ENCODE peak calls at places on chromosome 17, in nine cellular contexts. Z is CD8-positive, alpha-beta T cell; B is GM04503; F is endothelial cell; D is body of pancreas; I is IMR-90; N is HCEC 1CT; Q is kidney tubule cell; M is NCI-H1105. U is an unnamed sample.

GRCh38 chr17:34990921-34991365 is 10.6 kb downstream of the LIG3 start:
- DNase-seq in Z (no peak), B (no peak), F (no peak), D (peak), I (peak), N (no peak), Q (no peak), M (no peak), U (no peak)

GRCh38 chr17:30219833-30220232 is 15.7 kb downstream of the SLC6A4 start:
- DNase-seq in Z (no peak), B (no peak), F (no peak), D (no peak), I (no peak), N (no peak), Q (no peak), M (no peak), U (no peak)

GRCh38 chr17:64081802-64082799 is 47.8 kb downstream of the ERN1 start:
- DNase-seq in Z (no peak), B (peak), F (peak), D (no peak), I (peak), N (peak), Q (peak), M (no peak), U (peak)

GRCh38 chr17:58338907-58339774 is 10.5 kb upstream of the TSPOAP1 start:
- DNase-seq in Z (peak), B (no peak), F (peak), D (peak), I (peak), N (peak), Q (peak), M (no peak), U (no peak)

GRCh38 chr17:81158688-81159590 is 6.4 kb upstream of the PVALEF start:
- DNase-seq in Z (no peak), B (no peak), F (no peak), D (no peak), I (no peak), N (no peak), Q (no peak), M (no peak), U (no peak)

GRCh38 chr17:17352836-17353624 is 49.9 kb downstream of the NT5M start:
- DNase-seq in Z (no peak), B (no peak), F (no peak), D (no peak), I (no peak), N (no peak), Q (no peak), M (no peak), U (no peak)

GRCh38 chr17:70138309-70138865 is 30.9 kb upstream of the KCNJ2 start:
- DNase-seq in Z (no peak), B (peak), F (no peak), D (peak), I (no peak), N (peak), Q (peak), M (no peak), U (no peak)

GRCh38 chr17:73228748-73229236 is 32.9 kb downstream of the CPSF4L start:
- DNase-seq in Z (no peak), B (peak), F (no peak), D (peak), I (peak), N (peak), Q (peak), M (no peak), U (no peak)

GRCh38 chr17:35222452-35222851 is 20.4 kb upstream of the SLFN5 start:
- DNase-seq in Z (no peak), B (no peak), F (no peak), D (no peak), I (no peak), N (no peak), Q (no peak), M (no peak), U (no peak)

GRCh38 chr17:892958-893357 is 86.6 kb downstream of the NXN start:
- DNase-seq in Z (no peak), B (no peak), F (no peak), D (no peak), I (no peak), N (no peak), Q (no peak), M (no peak), U (no peak)